ENCODE peak calls at places on chromosomes 1 and 21, in six cellular contexts. H, Y, M, F, L and W are unnamed samples.

GRCh38 chr1:178382372-178382771 is 114.4 kb downstream of the CLEC20A start:
- DNase-seq in H (no peak), Y (no peak), M (no peak), F (no peak), L (no peak), W (no peak)

GRCh38 chr1:96157101-96157500 is 564.5 kb upstream of the PTBP2 start:
- DNase-seq in H (no peak), Y (no peak), M (no peak), F (no peak), L (no peak), W (no peak)

GRCh38 chr21:44013380-44014088 is 1.4 kb downstream of the TRAPPC10 start:
- DNase-seq in H (peak; percentile 25), Y (no peak), M (no peak), F (no peak), L (no peak), W (peak; percentile 38)

GRCh38 chr1:90027281-90027680 is 32.4 kb downstream of the ZNF326 start:
- DNase-seq in H (no peak), Y (no peak), M (no peak), F (no peak), L (no peak), W (no peak)

GRCh38 chr21:33586927-33587326 is 1.6 kb downstream of the DONSON start:
- DNase-seq in H (no peak), Y (no peak), M (no peak), F (no peak), L (no peak), W (no peak)

GRCh38 chr1:51648180-51649109 is 31.6 kb downstream of the OSBPL9 start:
- DNase-seq in H (peak; percentile 18), Y (peak; percentile 31), M (no peak), F (no peak), L (peak; percentile 60), W (peak; percentile 96)

GRCh38 chr21:44925027-44925755 is 4.5 kb upstream of the ITGB2 start:
- DNase-seq in H (peak; percentile 66), Y (no peak), M (no peak), F (no peak), L (no peak), W (no peak)

GRCh38 chr1:241998412-241998921 is 431 bp downstream of the MAP1LC3C start:
- DNase-seq in H (peak; percentile 75), Y (peak; percentile 77), M (no peak), F (no peak), L (peak; percentile 80), W (peak; percentile 93)

GRCh38 chr1:111804736-111805135 is 49.0 kb downstream of the DDX20 start:
- DNase-seq in H (no peak), Y (no peak), M (no peak), F (peak; percentile 72), L (no peak), W (no peak)

GRCh38 chr1:27650527-27651175 is 15.7 kb upstream of the FGR start:
- DNase-seq in H (peak; percentile 68), Y (peak; percentile 58), M (peak; percentile 58), F (no peak), L (peak; percentile 26), W (peak; percentile 98)

GRCh38 chr1:30680879-30681278 is 42.5 kb downstream of the MATN1 start:
- DNase-seq in H (no peak), Y (no peak), M (no peak), F (no peak), L (no peak), W (no peak)

GRCh38 chr1:12549460-12550349 is 68.3 kb downstream of the DHRS3 start:
- DNase-seq in H (peak; percentile 93), Y (peak; percentile 47), M (peak; percentile 18), F (no peak), L (peak; percentile 83), W (no peak)